ENCODE peak calls at places on chromosomes 11 and 22, in seven cellular contexts. One of them, this sample, is unnamed.

GRCh38 chr22:27780161-27780575 is 21.4 kb downstream of the MN1 start:
- DNase-seq in HT-29: no peak
- DNase-seq in AG09319: no peak
- DNase-seq in NCI-H774: no peak
- DNase-seq in stimulated activated CD8-positive, alpha-beta memory T cell treated with anti-CD3 and anti-CD28 coated beads, Interleukin-7, amount 100 ng/mL, for 48 hours: no peak
- DNase-seq in stimulated activated CD4-positive, alpha-beta T cell treated with anti-CD3 and anti-CD28 coated beads, Interleukin-12 subunit alpha, Interleukin-12 subunit beta, amount 100 ng/mL, for 24 hours: no peak
- DNase-seq in nephron progenitor cell: no peak
- DNase-seq in this sample: no peak

GRCh38 chr11:46271875-46272815 is 5.3 kb upstream of the CREB3L1 start:
- DNase-seq in HT-29: peak
- DNase-seq in AG09319: no peak
- DNase-seq in NCI-H774: no peak
- DNase-seq in stimulated activated CD8-positive, alpha-beta memory T cell treated with anti-CD3 and anti-CD28 coated beads, Interleukin-7, amount 100 ng/mL, for 48 hours: no peak
- DNase-seq in stimulated activated CD4-positive, alpha-beta T cell treated with anti-CD3 and anti-CD28 coated beads, Interleukin-12 subunit alpha, Interleukin-12 subunit beta, amount 100 ng/mL, for 24 hours: no peak
- DNase-seq in nephron progenitor cell: no peak
- DNase-seq in this sample: no peak

GRCh38 chr11:69287968-69288882 is 5.7 kb upstream of the MYEOV start:
- DNase-seq in HT-29: peak
- DNase-seq in AG09319: no peak
- DNase-seq in NCI-H774: no peak
- DNase-seq in stimulated activated CD8-positive, alpha-beta memory T cell treated with anti-CD3 and anti-CD28 coated beads, Interleukin-7, amount 100 ng/mL, for 48 hours: no peak
- DNase-seq in stimulated activated CD4-positive, alpha-beta T cell treated with anti-CD3 and anti-CD28 coated beads, Interleukin-12 subunit alpha, Interleukin-12 subunit beta, amount 100 ng/mL, for 24 hours: no peak
- DNase-seq in nephron progenitor cell: no peak
- DNase-seq in this sample: no peak

GRCh38 chr11:12540913-12541587 is 133.2 kb upstream of the TEAD1 start:
- DNase-seq in HT-29: no peak
- DNase-seq in AG09319: peak
- DNase-seq in NCI-H774: no peak
- DNase-seq in stimulated activated CD8-positive, alpha-beta memory T cell treated with anti-CD3 and anti-CD28 coated beads, Interleukin-7, amount 100 ng/mL, for 48 hours: no peak
- DNase-seq in stimulated activated CD4-positive, alpha-beta T cell treated with anti-CD3 and anti-CD28 coated beads, Interleukin-12 subunit alpha, Interleukin-12 subunit beta, amount 100 ng/mL, for 24 hours: no peak
- DNase-seq in nephron progenitor cell: no peak
- DNase-seq in this sample: no peak

GRCh38 chr11:1310315-1310687 is 869 bp upstream of the TOLLIP start:
- DNase-seq in HT-29: peak
- DNase-seq in AG09319: no peak
- DNase-seq in NCI-H774: no peak
- DNase-seq in stimulated activated CD8-positive, alpha-beta memory T cell treated with anti-CD3 and anti-CD28 coated beads, Interleukin-7, amount 100 ng/mL, for 48 hours: no peak
- DNase-seq in stimulated activated CD4-positive, alpha-beta T cell treated with anti-CD3 and anti-CD28 coated beads, Interleukin-12 subunit alpha, Interleukin-12 subunit beta, amount 100 ng/mL, for 24 hours: no peak
- DNase-seq in nephron progenitor cell: no peak
- DNase-seq in this sample: no peak

GRCh38 chr22:44931077-44931540 is 78.7 kb downstream of the PHF21B start:
- DNase-seq in HT-29: no peak
- DNase-seq in AG09319: peak
- DNase-seq in NCI-H774: no peak
- DNase-seq in stimulated activated CD8-positive, alpha-beta memory T cell treated with anti-CD3 and anti-CD28 coated beads, Interleukin-7, amount 100 ng/mL, for 48 hours: no peak
- DNase-seq in stimulated activated CD4-positive, alpha-beta T cell treated with anti-CD3 and anti-CD28 coated beads, Interleukin-12 subunit alpha, Interleukin-12 subunit beta, amount 100 ng/mL, for 24 hours: no peak
- DNase-seq in nephron progenitor cell: peak
- DNase-seq in this sample: no peak

GRCh38 chr22:39820266-39820665 is 73.3 kb downstream of the ENTHD1 start:
- DNase-seq in HT-29: no peak
- DNase-seq in AG09319: no peak
- DNase-seq in NCI-H774: no peak
- DNase-seq in stimulated activated CD8-positive, alpha-beta memory T cell treated with anti-CD3 and anti-CD28 coated beads, Interleukin-7, amount 100 ng/mL, for 48 hours: no peak
- DNase-seq in stimulated activated CD4-positive, alpha-beta T cell treated with anti-CD3 and anti-CD28 coated beads, Interleukin-12 subunit alpha, Interleukin-12 subunit beta, amount 100 ng/mL, for 24 hours: no peak
- DNase-seq in nephron progenitor cell: no peak
- DNase-seq in this sample: no peak

GRCh38 chr22:40487663-40488249 is 117.4 kb downstream of the SGSM3 start:
- DNase-seq in HT-29: peak
- DNase-seq in AG09319: no peak
- DNase-seq in NCI-H774: no peak
- DNase-seq in stimulated activated CD8-positive, alpha-beta memory T cell treated with anti-CD3 and anti-CD28 coated beads, Interleukin-7, amount 100 ng/mL, for 48 hours: no peak
- DNase-seq in stimulated activated CD4-positive, alpha-beta T cell treated with anti-CD3 and anti-CD28 coated beads, Interleukin-12 subunit alpha, Interleukin-12 subunit beta, amount 100 ng/mL, for 24 hours: no peak
- DNase-seq in nephron progenitor cell: no peak
- DNase-seq in this sample: no peak

GRCh38 chr11:64538501-64538951 is 52.5 kb upstream of the SLC22A12 start:
- DNase-seq in HT-29: no peak
- DNase-seq in AG09319: no peak
- DNase-seq in NCI-H774: no peak
- DNase-seq in stimulated activated CD8-positive, alpha-beta memory T cell treated with anti-CD3 and anti-CD28 coated beads, Interleukin-7, amount 100 ng/mL, for 48 hours: no peak
- DNase-seq in stimulated activated CD4-positive, alpha-beta T cell treated with anti-CD3 and anti-CD28 coated beads, Interleukin-12 subunit alpha, Interleukin-12 subunit beta, amount 100 ng/mL, for 24 hours: no peak
- DNase-seq in nephron progenitor cell: no peak
- DNase-seq in this sample: no peak

GRCh38 chr11:45794169-45794568 is 10.8 kb upstream of the SLC35C1 start:
- DNase-seq in HT-29: no peak
- DNase-seq in AG09319: no peak
- DNase-seq in NCI-H774: peak
- DNase-seq in stimulated activated CD8-positive, alpha-beta memory T cell treated with anti-CD3 and anti-CD28 coated beads, Interleukin-7, amount 100 ng/mL, for 48 hours: no peak
- DNase-seq in stimulated activated CD4-positive, alpha-beta T cell treated with anti-CD3 and anti-CD28 coated beads, Interleukin-12 subunit alpha, Interleukin-12 subunit beta, amount 100 ng/mL, for 24 hours: no peak
- DNase-seq in nephron progenitor cell: no peak
- DNase-seq in this sample: no peak

GRCh38 chr11:64255135-64256128 is 4.1 kb downstream of the PLCB3 start:
- DNase-seq in HT-29: no peak
- DNase-seq in AG09319: no peak
- DNase-seq in NCI-H774: no peak
- DNase-seq in stimulated activated CD8-positive, alpha-beta memory T cell treated with anti-CD3 and anti-CD28 coated beads, Interleukin-7, amount 100 ng/mL, for 48 hours: no peak
- DNase-seq in stimulated activated CD4-positive, alpha-beta T cell treated with anti-CD3 and anti-CD28 coated beads, Interleukin-12 subunit alpha, Interleukin-12 subunit beta, amount 100 ng/mL, for 24 hours: no peak
- DNase-seq in nephron progenitor cell: no peak
- DNase-seq in this sample: no peak

GRCh38 chr11:107665016-107665415 is 46.8 kb downstream of the SLN start:
- DNase-seq in HT-29: no peak
- DNase-seq in AG09319: no peak
- DNase-seq in NCI-H774: no peak
- DNase-seq in stimulated activated CD8-positive, alpha-beta memory T cell treated with anti-CD3 and anti-CD28 coated beads, Interleukin-7, amount 100 ng/mL, for 48 hours: no peak
- DNase-seq in stimulated activated CD4-positive, alpha-beta T cell treated with anti-CD3 and anti-CD28 coated beads, Interleukin-12 subunit alpha, Interleukin-12 subunit beta, amount 100 ng/mL, for 24 hours: no peak
- DNase-seq in nephron progenitor cell: no peak
- DNase-seq in this sample: no peak

GRCh38 chr22:38398609-38399401 is 56.2 kb downstream of the KCNJ4 start:
- DNase-seq in HT-29: peak
- DNase-seq in AG09319: no peak
- DNase-seq in NCI-H774: peak
- DNase-seq in stimulated activated CD8-positive, alpha-beta memory T cell treated with anti-CD3 and anti-CD28 coated beads, Interleukin-7, amount 100 ng/mL, for 48 hours: peak
- DNase-seq in stimulated activated CD4-positive, alpha-beta T cell treated with anti-CD3 and anti-CD28 coated beads, Interleukin-12 subunit alpha, Interleukin-12 subunit beta, amount 100 ng/mL, for 24 hours: peak
- DNase-seq in nephron progenitor cell: peak
- DNase-seq in this sample: peak

GRCh38 chr22:47300698-47301405 is 538.4 kb downstream of the TBC1D22A start:
- DNase-seq in HT-29: no peak
- DNase-seq in AG09319: no peak
- DNase-seq in NCI-H774: no peak
- DNase-seq in stimulated activated CD8-positive, alpha-beta memory T cell treated with anti-CD3 and anti-CD28 coated beads, Interleukin-7, amount 100 ng/mL, for 48 hours: no peak
- DNase-seq in stimulated activated CD4-positive, alpha-beta T cell treated with anti-CD3 and anti-CD28 coated beads, Interleukin-12 subunit alpha, Interleukin-12 subunit beta, amount 100 ng/mL, for 24 hours: no peak
- DNase-seq in nephron progenitor cell: no peak
- DNase-seq in this sample: no peak

GRCh38 chr11:62602141-62603071 is 741 bp upstream of the MTA2 start:
- DNase-seq in HT-29: peak
- DNase-seq in AG09319: no peak
- DNase-seq in NCI-H774: peak
- DNase-seq in stimulated activated CD8-positive, alpha-beta memory T cell treated with anti-CD3 and anti-CD28 coated beads, Interleukin-7, amount 100 ng/mL, for 48 hours: no peak
- DNase-seq in stimulated activated CD4-positive, alpha-beta T cell treated with anti-CD3 and anti-CD28 coated beads, Interleukin-12 subunit alpha, Interleukin-12 subunit beta, amount 100 ng/mL, for 24 hours: no peak
- DNase-seq in nephron progenitor cell: peak
- DNase-seq in this sample: peak

GRCh38 chr11:122917311-122917710 is 34.8 kb downstream of the JHY start:
- DNase-seq in HT-29: no peak
- DNase-seq in AG09319: no peak
- DNase-seq in NCI-H774: no peak
- DNase-seq in stimulated activated CD8-positive, alpha-beta memory T cell treated with anti-CD3 and anti-CD28 coated beads, Interleukin-7, amount 100 ng/mL, for 48 hours: no peak
- DNase-seq in stimulated activated CD4-positive, alpha-beta T cell treated with anti-CD3 and anti-CD28 coated beads, Interleukin-12 subunit alpha, Interleukin-12 subunit beta, amount 100 ng/mL, for 24 hours: no peak
- DNase-seq in nephron progenitor cell: no peak
- DNase-seq in this sample: no peak

GRCh38 chr11:17828311-17828751 is 93.8 kb downstream of the KCNC1 start:
- DNase-seq in HT-29: no peak
- DNase-seq in AG09319: no peak
- DNase-seq in NCI-H774: no peak
- DNase-seq in stimulated activated CD8-positive, alpha-beta memory T cell treated with anti-CD3 and anti-CD28 coated beads, Interleukin-7, amount 100 ng/mL, for 48 hours: no peak
- DNase-seq in stimulated activated CD4-positive, alpha-beta T cell treated with anti-CD3 and anti-CD28 coated beads, Interleukin-12 subunit alpha, Interleukin-12 subunit beta, amount 100 ng/mL, for 24 hours: no peak
- DNase-seq in nephron progenitor cell: no peak
- DNase-seq in this sample: no peak

GRCh38 chr11:67369801-67370284 is 3.6 kb downstream of the CLCF1 start:
- DNase-seq in HT-29: no peak
- DNase-seq in AG09319: no peak
- DNase-seq in NCI-H774: no peak
- DNase-seq in stimulated activated CD8-positive, alpha-beta memory T cell treated with anti-CD3 and anti-CD28 coated beads, Interleukin-7, amount 100 ng/mL, for 48 hours: no peak
- DNase-seq in stimulated activated CD4-positive, alpha-beta T cell treated with anti-CD3 and anti-CD28 coated beads, Interleukin-12 subunit alpha, Interleukin-12 subunit beta, amount 100 ng/mL, for 24 hours: no peak
- DNase-seq in nephron progenitor cell: no peak
- DNase-seq in this sample: no peak

GRCh38 chr22:45180280-45180679 is 16.6 kb downstream of the NUP50 start:
- DNase-seq in HT-29: no peak
- DNase-seq in AG09319: no peak
- DNase-seq in NCI-H774: no peak
- DNase-seq in stimulated activated CD8-positive, alpha-beta memory T cell treated with anti-CD3 and anti-CD28 coated beads, Interleukin-7, amount 100 ng/mL, for 48 hours: no peak
- DNase-seq in stimulated activated CD4-positive, alpha-beta T cell treated with anti-CD3 and anti-CD28 coated beads, Interleukin-12 subunit alpha, Interleukin-12 subunit beta, amount 100 ng/mL, for 24 hours: no peak
- DNase-seq in nephron progenitor cell: no peak
- DNase-seq in this sample: no peak

GRCh38 chr11:75200051-75200450 is 40.5 kb upstream of the TPBGL start:
- DNase-seq in HT-29: no peak
- DNase-seq in AG09319: no peak
- DNase-seq in NCI-H774: no peak
- DNase-seq in stimulated activated CD8-positive, alpha-beta memory T cell treated with anti-CD3 and anti-CD28 coated beads, Interleukin-7, amount 100 ng/mL, for 48 hours: no peak
- DNase-seq in stimulated activated CD4-positive, alpha-beta T cell treated with anti-CD3 and anti-CD28 coated beads, Interleukin-12 subunit alpha, Interleukin-12 subunit beta, amount 100 ng/mL, for 24 hours: no peak
- DNase-seq in nephron progenitor cell: no peak
- DNase-seq in this sample: no peak

GRCh38 chr11:975824-976223 is 50.2 kb downstream of the AP2A2 start:
- DNase-seq in HT-29: peak
- DNase-seq in AG09319: no peak
- DNase-seq in NCI-H774: no peak
- DNase-seq in stimulated activated CD8-positive, alpha-beta memory T cell treated with anti-CD3 and anti-CD28 coated beads, Interleukin-7, amount 100 ng/mL, for 48 hours: no peak
- DNase-seq in stimulated activated CD4-positive, alpha-beta T cell treated with anti-CD3 and anti-CD28 coated beads, Interleukin-12 subunit alpha, Interleukin-12 subunit beta, amount 100 ng/mL, for 24 hours: no peak
- DNase-seq in nephron progenitor cell: peak
- DNase-seq in this sample: no peak

GRCh38 chr11:5092821-5093585 is 23.6 kb downstream of the OR52E1 start:
- DNase-seq in HT-29: no peak
- DNase-seq in AG09319: no peak
- DNase-seq in NCI-H774: no peak
- DNase-seq in stimulated activated CD8-positive, alpha-beta memory T cell treated with anti-CD3 and anti-CD28 coated beads, Interleukin-7, amount 100 ng/mL, for 48 hours: no peak
- DNase-seq in stimulated activated CD4-positive, alpha-beta T cell treated with anti-CD3 and anti-CD28 coated beads, Interleukin-12 subunit alpha, Interleukin-12 subunit beta, amount 100 ng/mL, for 24 hours: no peak
- DNase-seq in nephron progenitor cell: no peak
- DNase-seq in this sample: no peak

GRCh38 chr11:64347171-64347867 is 7.3 kb downstream of the CCDC88B start:
- DNase-seq in HT-29: no peak
- DNase-seq in AG09319: no peak
- DNase-seq in NCI-H774: no peak
- DNase-seq in stimulated activated CD8-positive, alpha-beta memory T cell treated with anti-CD3 and anti-CD28 coated beads, Interleukin-7, amount 100 ng/mL, for 48 hours: no peak
- DNase-seq in stimulated activated CD4-positive, alpha-beta T cell treated with anti-CD3 and anti-CD28 coated beads, Interleukin-12 subunit alpha, Interleukin-12 subunit beta, amount 100 ng/mL, for 24 hours: no peak
- DNase-seq in nephron progenitor cell: no peak
- DNase-seq in this sample: no peak

GRCh38 chr11:122696662-122697061 is 41.1 kb downstream of the UBASH3B start:
- DNase-seq in HT-29: peak
- DNase-seq in AG09319: no peak
- DNase-seq in NCI-H774: no peak
- DNase-seq in stimulated activated CD8-positive, alpha-beta memory T cell treated with anti-CD3 and anti-CD28 coated beads, Interleukin-7, amount 100 ng/mL, for 48 hours: peak
- DNase-seq in stimulated activated CD4-positive, alpha-beta T cell treated with anti-CD3 and anti-CD28 coated beads, Interleukin-12 subunit alpha, Interleukin-12 subunit beta, amount 100 ng/mL, for 24 hours: peak
- DNase-seq in nephron progenitor cell: no peak
- DNase-seq in this sample: peak

GRCh38 chr11:68525930-68526329 is 65.4 kb downstream of the PPP6R3 start:
- DNase-seq in HT-29: no peak
- DNase-seq in AG09319: no peak
- DNase-seq in NCI-H774: no peak
- DNase-seq in stimulated activated CD8-positive, alpha-beta memory T cell treated with anti-CD3 and anti-CD28 coated beads, Interleukin-7, amount 100 ng/mL, for 48 hours: no peak
- DNase-seq in stimulated activated CD4-positive, alpha-beta T cell treated with anti-CD3 and anti-CD28 coated beads, Interleukin-12 subunit alpha, Interleukin-12 subunit beta, amount 100 ng/mL, for 24 hours: no peak
- DNase-seq in nephron progenitor cell: no peak
- DNase-seq in this sample: no peak

GRCh38 chr11:61828629-61829407 is 718 bp downstream of the FADS2 start:
- DNase-seq in HT-29: no peak
- DNase-seq in AG09319: no peak
- DNase-seq in NCI-H774: peak
- DNase-seq in stimulated activated CD8-positive, alpha-beta memory T cell treated with anti-CD3 and anti-CD28 coated beads, Interleukin-7, amount 100 ng/mL, for 48 hours: no peak
- DNase-seq in stimulated activated CD4-positive, alpha-beta T cell treated with anti-CD3 and anti-CD28 coated beads, Interleukin-12 subunit alpha, Interleukin-12 subunit beta, amount 100 ng/mL, for 24 hours: no peak
- DNase-seq in nephron progenitor cell: peak
- DNase-seq in this sample: peak